ENCODE peak calls at places on chromosomes 3 and 15, in eight cellular contexts. K, R, O, H, M, G, B and V are unnamed samples.
A peak's percentile ranks its signal among the peaks of the same experiment; 100 is the strongest.

GRCh38 chr3:18035641-18036466 is 293.4 kb upstream of the TBC1D5 start:
- DNase-seq in G (no peak), K (no peak), M (no peak), H (no peak), O (no peak), R (no peak), B (no peak), V (no peak)

GRCh38 chr3:167102071-167102470 is 278.0 kb downstream of the ZBBX start:
- DNase-seq in R (no peak), M (no peak), G (no peak), B (no peak), K (no peak), O (no peak), H (peak; percentile 6), V (no peak)

GRCh38 chr3:111081008-111081545 is 9.5 kb downstream of the NECTIN3 start:
- DNase-seq in B (no peak), M (no peak), R (no peak), G (no peak), H (no peak), K (no peak), O (no peak), V (no peak)

GRCh38 chr3:122782804-122783203 is 10.8 kb downstream of the HSPBAP1 start:
- DNase-seq in R (no peak), H (no peak), K (no peak), G (no peak), O (no peak), B (no peak), M (no peak), V (no peak)

GRCh38 chr15:41955807-41956525 is 16.4 kb downstream of the EHD4 start:
- DNase-seq in M (no peak), O (no peak), B (no peak), R (no peak), K (no peak), H (no peak), G (peak; percentile 90), V (no peak)

GRCh38 chr3:125087768-125088391 is 32.1 kb upstream of the HEG1 start:
- DNase-seq in O (no peak), M (no peak), G (no peak), H (no peak), B (no peak), K (no peak), R (no peak), V (no peak)

GRCh38 chr3:15479602-15480248 is 41.8 kb downstream of the COLQ start:
- DNase-seq in K (no peak), H (no peak), M (no peak), R (no peak), O (no peak), G (no peak), B (no peak), V (peak; percentile 12)

GRCh38 chr15:83653639-83654378 is at the start of gene ADAMTSL3:
- DNase-seq in K (no peak), O (peak; percentile 81), G (peak; percentile 93), B (peak; percentile 66), H (peak; percentile 49), M (peak; percentile 92), R (peak; percentile 63), V (no peak)

GRCh38 chr3:135975536-135975935 is 10.0 kb downstream of the PPP2R3A start:
- DNase-seq in O (no peak), B (no peak), M (no peak), K (no peak), H (no peak), R (no peak), G (no peak), V (no peak)

GRCh38 chr15:89442671-89443307 is 53.6 kb downstream of the RHCG start:
- DNase-seq in H (peak; percentile 68), B (peak; percentile 48), M (no peak), R (no peak), O (peak; percentile 31), K (no peak), G (no peak), V (no peak)

GRCh38 chr3:121924734-121925133 is 30.5 kb downstream of the SLC15A2 start:
- DNase-seq in G (no peak), R (no peak), M (no peak), H (no peak), K (no peak), B (no peak), O (no peak), V (no peak)

GRCh38 chr3:42961633-42962032 is 17.5 kb upstream of the GASK1A start:
- DNase-seq in R (peak; percentile 33), M (no peak), G (no peak), K (peak; percentile 72), H (peak; percentile 30), B (peak; percentile 37), O (peak; percentile 29), V (no peak)

GRCh38 chr3:112059497-112059896 is 25.0 kb downstream of the TMPRSS7 start:
- DNase-seq in K (no peak), R (no peak), B (no peak), O (no peak), G (no peak), M (no peak), H (no peak), V (no peak)

GRCh38 chr3:39149498-39150169 is 3.8 kb downstream of the CSRNP1 start:
- DNase-seq in O (no peak), H (no peak), R (no peak), K (no peak), B (no peak), M (no peak), G (no peak), V (no peak)

GRCh38 chr3:14783480-14784086 is 35.2 kb upstream of the FGD5 start:
- DNase-seq in O (no peak), K (no peak), G (no peak), M (peak; percentile 15), R (no peak), B (no peak), H (no peak), V (peak; percentile 23)

GRCh38 chr3:99641480-99641879 is 3.1 kb downstream of the COL8A1 start:
- DNase-seq in R (no peak), G (no peak), M (no peak), B (no peak), H (no peak), K (no peak), O (no peak), V (no peak)

GRCh38 chr3:139561959-139562676 is 22.6 kb upstream of the RBP1 start:
- DNase-seq in O (no peak), M (no peak), B (peak; percentile 27), R (no peak), K (peak; percentile 38), H (peak; percentile 29), G (peak; percentile 89), V (no peak)

GRCh38 chr15:39451121-39451698 is 129.7 kb upstream of the THBS1 start:
- DNase-seq in B (peak; percentile 61), H (no peak), K (no peak), R (no peak), O (no peak), G (no peak), M (no peak), V (no peak)

GRCh38 chr15:39447431-39447830 is 133.4 kb upstream of the THBS1 start:
- DNase-seq in M (no peak), O (no peak), R (no peak), K (no peak), H (no peak), B (no peak), G (no peak), V (no peak)

GRCh38 chr15:39447881-39448280 is 133.0 kb upstream of the THBS1 start:
- DNase-seq in B (no peak), H (no peak), G (no peak), R (no peak), O (no peak), K (no peak), M (no peak), V (no peak)

GRCh38 chr15:39444729-39445470 is 136.0 kb upstream of the THBS1 start:
- DNase-seq in G (no peak), B (no peak), K (no peak), O (no peak), H (no peak), R (no peak), M (peak; percentile 75), V (no peak)

GRCh38 chr15:39448409-39448808 is 132.5 kb upstream of the THBS1 start:
- DNase-seq in H (no peak), B (no peak), G (no peak), R (no peak), O (no peak), M (no peak), K (no peak), V (no peak)
- TF ChIP-seq EP300 in H (no peak), B (no peak), G (no peak), R (no peak), O (no peak), M (no peak), K (no peak), V (no peak)

GRCh38 chr15:70036585-70037343 is 61.0 kb downstream of the TLE3 start:
- DNase-seq in O (peak; percentile 40), H (no peak), R (no peak), B (peak; percentile 83), M (no peak), G (no peak), K (no peak), V (peak; percentile 11)
- TF ChIP-seq POLR2A in O (no peak), H (no peak), R (no peak), B (no peak), M (no peak), G (no peak), K (no peak), V (no peak)

DNA sequence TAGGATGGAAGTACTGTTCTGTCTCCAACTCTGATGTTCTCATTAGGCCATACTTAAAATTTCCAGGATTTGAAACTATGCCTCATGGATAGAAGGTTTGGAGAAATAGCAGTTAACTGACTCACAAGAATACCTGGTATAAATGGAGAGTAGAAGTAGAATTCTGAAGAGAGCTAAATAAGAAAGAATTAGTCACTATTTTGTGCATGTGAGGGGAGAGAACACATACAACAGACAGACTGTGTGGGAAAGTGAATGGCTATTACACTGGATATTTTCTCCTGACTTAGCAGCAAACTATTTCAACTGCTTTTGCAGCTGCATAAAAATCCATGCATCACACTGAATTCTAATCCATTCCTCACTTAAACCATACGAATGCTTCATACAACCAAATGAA is 71.3 kb downstream of the C3orf70 start:
- DNase-seq in B (no peak), G (no peak), M (no peak), R (no peak), K (no peak), O (no peak), H (no peak), V (no peak)
- TF ChIP-seq EP300 in B (no peak), G (no peak), M (no peak), R (no peak), K (no peak), O (no peak), H (no peak), V (no peak)

DNA sequence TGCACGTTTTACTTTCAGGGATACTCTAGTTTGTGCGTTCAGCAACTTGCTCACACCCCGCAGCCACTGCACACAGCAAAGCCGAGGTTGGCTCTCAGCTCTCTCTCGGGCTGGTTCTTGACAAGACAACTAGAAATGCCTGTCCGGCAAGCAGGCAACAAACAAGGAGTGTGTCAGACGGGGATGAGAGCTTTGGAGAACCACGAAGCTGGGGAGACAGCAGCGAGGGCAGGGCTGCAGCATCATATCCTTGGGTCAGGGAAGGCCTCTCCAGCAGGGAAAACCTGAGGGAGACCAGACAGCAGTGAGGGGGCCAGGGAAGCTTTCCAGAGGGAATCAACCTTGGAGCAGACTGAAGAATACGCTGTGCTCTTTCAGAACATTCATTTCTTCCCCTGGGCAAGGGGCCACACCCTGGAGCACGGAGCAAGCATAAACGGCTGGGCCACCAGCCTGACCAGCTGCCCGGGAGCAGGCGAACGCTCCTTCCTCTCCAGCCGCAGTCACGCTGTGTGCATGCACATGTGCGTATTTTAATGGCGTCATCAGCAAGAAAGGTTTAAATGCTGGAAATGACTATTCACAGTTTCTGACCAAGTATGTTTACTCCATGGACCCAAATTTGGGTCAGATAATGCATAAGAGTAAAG is 58.7 kb downstream of the CHSY1 start:
- DNase-seq in R (peak; percentile 46), G (no peak), B (no peak), K (no peak), M (no peak), O (no peak), H (no peak), V (peak; percentile 82)
- TF ChIP-seq POLR2A in R (no peak), G (no peak), B (no peak), K (no peak), M (no peak), O (no peak), H (no peak), V (no peak)